ENCODE peak calls at places on chromosomes 16 and 17, in ten cellular contexts. D is midbrain; L is LoVo; R is NT2/D1; V is neural crest cell; Z is SW 1271; Y is amniotic stem cell; B is activated CD4-positive, alpha-beta T cell treated with anti-CD3 and anti-CD28 coated beads for 4 hours; P is NCI-H2081; W is HS-5. Q is an unnamed sample.

GRCh38 chr17:76948301-76948700 is 80.1 kb downstream of the MGAT5B start:
- DNase-seq in R (no peak), B (no peak), Z (no peak), W (no peak), D (no peak), L (no peak), Y (no peak), V (no peak), P (no peak), Q (no peak)

GRCh38 chr17:2232244-2232638 is 71.3 kb downstream of the SMG6 start:
- DNase-seq in R (no peak), B (no peak), P (no peak), L (no peak), Z (no peak), V (no peak), W (no peak), Y (no peak), D (no peak), Q (no peak)

GRCh38 chr16:75860654-75861053 is 134.4 kb upstream of the CPHXL start:
- DNase-seq in R (no peak), Y (no peak), V (peak), B (no peak), W (no peak), D (peak), Z (no peak), P (no peak), L (no peak), Q (no peak)

GRCh38 chr17:58317421-58318064 is 11.1 kb downstream of the TSPOAP1 start:
- DNase-seq in B (peak), R (no peak), Z (peak), Y (no peak), L (peak), W (peak), V (no peak), P (peak), D (no peak), Q (no peak)

GRCh38 chr16:67036323-67036741 is 7.4 kb downstream of the CBFB start:
- DNase-seq in P (no peak), Z (no peak), W (no peak), D (no peak), R (no peak), B (no peak), L (no peak), Y (no peak), V (no peak), Q (no peak)

GRCh38 chr16:2282866-2283555 is 15.1 kb upstream of the RNPS1 start:
- DNase-seq in R (no peak), D (no peak), V (no peak), Z (no peak), B (no peak), P (no peak), Y (no peak), W (no peak), L (no peak), Q (no peak)

GRCh38 chr17:32840241-32840640 is 36.7 kb downstream of the MYO1D start:
- DNase-seq in D (no peak), Y (no peak), P (no peak), V (no peak), B (no peak), R (no peak), L (no peak), Z (no peak), W (no peak), Q (no peak)

GRCh38 chr16:23699100-23699499 is 13.9 kb downstream of the ERN2 start:
- DNase-seq in V (no peak), P (no peak), L (peak), D (no peak), Z (no peak), R (no peak), Y (no peak), B (no peak), W (no peak), Q (no peak)

GRCh38 chr17:1390422-1391367 is 9.3 kb downstream of the YWHAE start:
- DNase-seq in L (no peak), W (no peak), V (no peak), P (no peak), Z (no peak), Y (no peak), R (no peak), D (no peak), B (no peak), Q (no peak)

GRCh38 chr16:25063865-25064264 is 47.7 kb upstream of the LCMT1 start:
- DNase-seq in V (no peak), B (no peak), R (no peak), D (no peak), P (no peak), Z (no peak), L (no peak), Y (no peak), W (no peak), Q (no peak)

GRCh38 chr16:50692999-50693781 is at the start of gene NOD2:
- DNase-seq in V (no peak), Z (no peak), W (no peak), P (no peak), B (no peak), Y (no peak), D (no peak), L (peak), R (no peak), Q (no peak)

GRCh38 chr17:7656958-7657715 is 6.4 kb downstream of the ATP1B2 start:
- DNase-seq in W (no peak), V (peak), Z (no peak), D (peak), B (no peak), R (peak), L (no peak), P (no peak), Y (no peak), Q (no peak)

GRCh38 chr17:12680993-12681392 is 15.3 kb downstream of the MYOCD start:
- DNase-seq in Z (no peak), Y (no peak), B (no peak), W (no peak), R (no peak), D (no peak), P (no peak), V (no peak), L (no peak), Q (no peak)

GRCh38 chr16:89574681-89575246 is 794 bp upstream of the CPNE7 start:
- DNase-seq in B (peak), L (peak), P (peak), Y (peak), W (no peak), R (peak), Z (no peak), V (peak), D (no peak), Q (no peak)

GRCh38 chr17:42655528-42655927 is 3.6 kb upstream of the TUBG2 start:
- DNase-seq in V (no peak), Z (no peak), W (no peak), Y (no peak), D (no peak), B (no peak), P (no peak), R (no peak), L (no peak), Q (no peak)

Q was measured in AG09319.